ENCODE peak calls at places on chromosomes 5 and 9, in five cellular contexts. One of them, this sample, is unnamed.

GRCh38 chr5:109689740-109690455 is at the start of gene MAN2A1:
- DNase-seq in aorta: peak; percentile 88
- DNase-seq in cardiac muscle cell: peak; percentile 76
- DNase-seq in NT2/D1: no peak
- DNase-seq in Peyer's patch: peak; percentile 90
- DNase-seq in this sample: peak; percentile 80

GRCh38 chr5:131171276-131171815 is 602 bp downstream of the LYRM7 start:
- DNase-seq in aorta: no peak
- DNase-seq in NT2/D1: no peak
- DNase-seq in cardiac muscle cell: no peak
- DNase-seq in Peyer's patch: no peak
- DNase-seq in this sample: no peak

GRCh38 chr5:92976156-92976555 is 604.9 kb downstream of the NR2F1-AS1 start:
- DNase-seq in Peyer's patch: no peak
- DNase-seq in aorta: no peak
- DNase-seq in cardiac muscle cell: no peak
- DNase-seq in NT2/D1: no peak
- DNase-seq in this sample: no peak

GRCh38 chr9:93875330-93875729 is 79.8 kb downstream of the BARX1 start:
- DNase-seq in NT2/D1: no peak
- DNase-seq in aorta: no peak
- DNase-seq in cardiac muscle cell: no peak
- DNase-seq in Peyer's patch: no peak
- DNase-seq in this sample: no peak

GRCh38 chr9:35598863-35599590 is 6.0 kb upstream of the TESK1 start:
- DNase-seq in cardiac muscle cell: no peak
- DNase-seq in aorta: no peak
- DNase-seq in Peyer's patch: no peak
- DNase-seq in NT2/D1: no peak
- DNase-seq in this sample: no peak

GRCh38 chr5:31987985-31988710 is 186.0 kb downstream of the GOLPH3 start:
- DNase-seq in cardiac muscle cell: peak; percentile 93
- DNase-seq in NT2/D1: no peak
- DNase-seq in Peyer's patch: no peak
- DNase-seq in aorta: no peak
- DNase-seq in this sample: no peak

GRCh38 chr5:16568875-16569580 is 47.8 kb downstream of the RETREG1 start:
- DNase-seq in Peyer's patch: no peak
- DNase-seq in cardiac muscle cell: peak; percentile 17
- DNase-seq in NT2/D1: no peak
- DNase-seq in aorta: no peak
- DNase-seq in this sample: no peak

GRCh38 chr9:82584349-82584846 is 478.5 kb downstream of the RASEF start:
- DNase-seq in NT2/D1: peak; percentile 9
- DNase-seq in cardiac muscle cell: no peak
- DNase-seq in aorta: no peak
- DNase-seq in Peyer's patch: no peak
- DNase-seq in this sample: no peak

GRCh38 chr9:72843525-72844439 is 109.1 kb downstream of the ALDH1A1 start:
- DNase-seq in aorta: no peak
- DNase-seq in NT2/D1: no peak
- DNase-seq in Peyer's patch: no peak
- DNase-seq in cardiac muscle cell: peak; percentile 33
- DNase-seq in this sample: no peak

GRCh38 chr9:95174038-95174437 is 143.5 kb downstream of the FANCC start:
- DNase-seq in aorta: no peak
- DNase-seq in cardiac muscle cell: no peak
- DNase-seq in NT2/D1: no peak
- DNase-seq in Peyer's patch: no peak
- DNase-seq in this sample: no peak

GRCh38 chr9:135517407-135517822 is 3.8 kb upstream of the LCN1 start:
- DNase-seq in cardiac muscle cell: no peak
- DNase-seq in NT2/D1: no peak
- DNase-seq in aorta: no peak
- DNase-seq in Peyer's patch: no peak
- DNase-seq in this sample: no peak

GRCh38 chr5:147216552-147217154 is 18.2 kb upstream of the STK32A start:
- DNase-seq in aorta: peak; percentile 46
- DNase-seq in cardiac muscle cell: peak; percentile 30
- DNase-seq in Peyer's patch: no peak
- DNase-seq in NT2/D1: peak; percentile 38
- DNase-seq in this sample: no peak

GRCh38 chr5:28726815-28727214 is 1688.4 kb upstream of the CDH9 start:
- DNase-seq in cardiac muscle cell: no peak
- DNase-seq in Peyer's patch: no peak
- DNase-seq in NT2/D1: no peak
- DNase-seq in aorta: no peak
- DNase-seq in this sample: no peak

GRCh38 chr9:93562157-93562556 is 14.2 kb upstream of the PHF2 start:
- DNase-seq in cardiac muscle cell: no peak
- DNase-seq in Peyer's patch: no peak
- DNase-seq in aorta: no peak
- DNase-seq in NT2/D1: no peak
- DNase-seq in this sample: no peak

GRCh38 chr9:74555015-74555414 is 57.9 kb downstream of the RORB start:
- DNase-seq in NT2/D1: no peak
- DNase-seq in aorta: no peak
- DNase-seq in cardiac muscle cell: no peak
- DNase-seq in Peyer's patch: no peak
- DNase-seq in this sample: no peak

GRCh38 chr5:52655163-52655562 is 132.6 kb upstream of the ITGA1 start:
- DNase-seq in cardiac muscle cell: no peak
- DNase-seq in Peyer's patch: no peak
- DNase-seq in aorta: no peak
- DNase-seq in NT2/D1: no peak
- DNase-seq in this sample: no peak

GRCh38 chr9:137237759-137238726 is 3.0 kb upstream of the TUBB4B start:
- DNase-seq in cardiac muscle cell: no peak
- DNase-seq in Peyer's patch: peak; percentile 83
- DNase-seq in NT2/D1: no peak
- DNase-seq in aorta: no peak
- DNase-seq in this sample: no peak

GRCh38 chr5:28397502-28397941 is 1359.1 kb upstream of the CDH9 start:
- DNase-seq in cardiac muscle cell: peak; percentile 38
- DNase-seq in NT2/D1: no peak
- DNase-seq in aorta: no peak
- DNase-seq in Peyer's patch: no peak
- DNase-seq in this sample: no peak

GRCh38 chr5:135437796-135438560 is 9.2 kb downstream of the DCANP1 start:
- DNase-seq in Peyer's patch: peak; percentile 81
- DNase-seq in NT2/D1: no peak
- DNase-seq in cardiac muscle cell: peak; percentile 90
- DNase-seq in aorta: peak; percentile 87
- DNase-seq in this sample: no peak

GRCh38 chr5:7894860-7895259 is 25.9 kb downstream of the MTRR start:
- DNase-seq in Peyer's patch: no peak
- DNase-seq in aorta: no peak
- DNase-seq in NT2/D1: no peak
- DNase-seq in cardiac muscle cell: no peak
- DNase-seq in this sample: no peak

GRCh38 chr9:108463927-108464606 is 391.7 kb downstream of the ACTL7B start:
- DNase-seq in aorta: peak; percentile 50
- DNase-seq in NT2/D1: no peak
- DNase-seq in Peyer's patch: no peak
- DNase-seq in cardiac muscle cell: peak; percentile 49
- DNase-seq in this sample: no peak

GRCh38 chr5:57488308-57488955 is 5.8 kb upstream of the ACTBL2 start:
- DNase-seq in Peyer's patch: no peak
- DNase-seq in cardiac muscle cell: peak; percentile 76
- DNase-seq in aorta: no peak
- DNase-seq in NT2/D1: no peak
- DNase-seq in this sample: no peak

GRCh38 chr9:74322661-74323314 is 174.3 kb upstream of the RORB start:
- DNase-seq in Peyer's patch: no peak
- DNase-seq in NT2/D1: no peak
- DNase-seq in aorta: no peak
- DNase-seq in cardiac muscle cell: no peak
- DNase-seq in this sample: no peak

GRCh38 chr5:180095545-180095944 is 24.0 kb upstream of the RNF130 start:
- DNase-seq in Peyer's patch: no peak
- DNase-seq in cardiac muscle cell: peak; percentile 10
- DNase-seq in NT2/D1: no peak
- DNase-seq in aorta: no peak
- DNase-seq in this sample: no peak

GRCh38 chr5:180098526-180098925 is 27.0 kb upstream of the RNF130 start:
- DNase-seq in NT2/D1: no peak
- DNase-seq in Peyer's patch: no peak
- DNase-seq in aorta: no peak
- DNase-seq in cardiac muscle cell: no peak
- DNase-seq in this sample: no peak

GRCh38 chr5:180097926-180098325 is 26.4 kb upstream of the RNF130 start:
- DNase-seq in aorta: no peak
- DNase-seq in NT2/D1: no peak
- DNase-seq in Peyer's patch: peak; percentile 38
- DNase-seq in cardiac muscle cell: no peak
- DNase-seq in this sample: no peak

GRCh38 chr5:180097163-180097894 is 25.8 kb upstream of the RNF130 start:
- DNase-seq in cardiac muscle cell: no peak
- DNase-seq in Peyer's patch: no peak
- DNase-seq in aorta: no peak
- DNase-seq in NT2/D1: no peak
- DNase-seq in this sample: no peak

DNA sequence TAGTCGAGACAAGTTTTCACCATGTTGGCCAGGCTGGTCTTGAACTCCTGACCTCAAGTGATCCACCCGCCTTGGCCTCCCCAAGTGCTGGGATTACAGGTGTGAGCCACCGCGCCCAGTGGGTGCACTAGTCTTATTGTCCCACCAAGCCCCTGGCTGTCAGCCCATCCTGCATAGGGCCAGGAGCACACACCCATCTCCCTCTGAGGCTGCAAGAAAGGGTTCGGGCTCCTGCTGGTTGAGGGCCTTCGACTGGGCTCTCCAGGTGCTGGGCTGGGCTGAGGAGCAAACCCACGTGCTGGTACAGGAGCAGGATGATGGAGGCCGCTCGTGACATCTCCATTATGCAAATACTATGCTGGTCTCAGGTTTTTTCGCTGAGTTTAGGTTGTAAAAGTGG is 25.1 kb upstream of the RNF130 start:
- DNase-seq in aorta: no peak
- DNase-seq in Peyer's patch: no peak
- DNase-seq in cardiac muscle cell: no peak
- DNase-seq in NT2/D1: no peak
- DNase-seq in this sample: no peak
- H3K36me3 ChIP-seq in aorta: no peaks in the 10 kb centered on the region
- H3K36me3 ChIP-seq in Peyer's patch: no peaks in the 10 kb centered on the region
- H3K36me3 ChIP-seq in cardiac muscle cell: no peaks in the 10 kb centered on the region
- H3K36me3 ChIP-seq in NT2/D1: no peaks in the 10 kb centered on the region
- H3K36me3 ChIP-seq in this sample: no peaks in the 10 kb centered on the region

GRCh38 chr9:71758277-71758676 is 10.0 kb downstream of the CEMIP2 start:
- DNase-seq in Peyer's patch: no peak
- DNase-seq in aorta: no peak
- DNase-seq in NT2/D1: no peak
- DNase-seq in cardiac muscle cell: no peak
- DNase-seq in this sample: no peak
- H3K4me3 ChIP-seq in Peyer's patch: peak overlapping the region; percentile 1
- H3K4me3 ChIP-seq in aorta: no peak overlapping the region
- H3K4me3 ChIP-seq in NT2/D1: no peak overlapping the region
- H3K4me3 ChIP-seq in cardiac muscle cell: no peak overlapping the region
- H3K4me3 ChIP-seq in this sample: no peak overlapping the region

DNA sequence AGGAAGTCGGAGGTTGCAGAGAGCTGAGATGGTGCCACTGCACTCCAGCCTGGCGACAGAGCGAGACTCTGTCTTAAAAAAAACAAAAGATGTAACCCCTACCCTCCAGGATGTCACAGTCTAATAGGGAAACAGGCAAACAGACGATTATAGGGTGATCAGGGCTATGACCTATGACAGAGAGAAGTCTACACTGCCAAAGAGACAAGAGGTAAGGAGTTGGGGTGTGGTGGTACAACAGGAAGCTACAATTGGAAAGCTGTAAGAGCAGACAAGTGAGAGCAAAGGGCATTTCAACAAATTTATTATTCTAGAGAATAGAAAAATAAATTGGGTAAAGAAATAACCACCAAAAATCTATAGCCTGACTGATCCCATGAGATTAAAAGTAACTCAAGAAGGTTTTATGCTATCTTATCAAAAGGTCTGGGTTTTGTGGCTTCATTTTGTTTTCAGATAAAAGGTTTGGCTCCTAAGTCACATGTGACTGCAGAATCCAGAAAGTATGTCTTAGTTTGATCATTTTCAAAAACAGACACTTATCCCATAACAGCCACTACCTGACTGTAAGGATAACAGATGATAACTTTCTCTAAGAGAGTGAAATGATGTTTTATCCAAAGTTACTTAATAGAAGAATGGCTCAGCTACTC is 7.3 kb downstream of the CDC26 start:
- DNase-seq in NT2/D1: no peak
- DNase-seq in cardiac muscle cell: no peak
- DNase-seq in aorta: no peak
- DNase-seq in Peyer's patch: no peak
- DNase-seq in this sample: no peak
- H3K36me3 ChIP-seq in NT2/D1: peaks cover 63% of the 10 kb centered on the region
- H3K36me3 ChIP-seq in cardiac muscle cell: peaks cover 32% of the 10 kb centered on the region
- H3K36me3 ChIP-seq in aorta: peaks cover 12% of the 10 kb centered on the region
- H3K36me3 ChIP-seq in Peyer's patch: no peaks in the 10 kb centered on the region
- H3K36me3 ChIP-seq in this sample: peaks cover 34% of the 10 kb centered on the region

GRCh38 chr9:133505186-133505830 is 19.5 kb downstream of the MYMK start:
- DNase-seq in Peyer's patch: no peak
- DNase-seq in cardiac muscle cell: peak; percentile 42
- DNase-seq in aorta: no peak
- DNase-seq in NT2/D1: no peak
- DNase-seq in this sample: no peak

GRCh38 chr9:133507246-133507965 is 17.4 kb downstream of the MYMK start:
- DNase-seq in aorta: no peak
- DNase-seq in Peyer's patch: no peak
- DNase-seq in NT2/D1: no peak
- DNase-seq in cardiac muscle cell: no peak
- DNase-seq in this sample: no peak

GRCh38 chr9:133506653-133507038 is 18.1 kb downstream of the MYMK start:
- DNase-seq in aorta: peak; percentile 81
- DNase-seq in NT2/D1: no peak
- DNase-seq in cardiac muscle cell: peak; percentile 92
- DNase-seq in Peyer's patch: no peak
- DNase-seq in this sample: no peak

GRCh38 chr9:133508046-133508445 is 16.7 kb downstream of the MYMK start:
- DNase-seq in cardiac muscle cell: no peak
- DNase-seq in NT2/D1: no peak
- DNase-seq in aorta: no peak
- DNase-seq in Peyer's patch: no peak
- DNase-seq in this sample: no peak

DNA sequence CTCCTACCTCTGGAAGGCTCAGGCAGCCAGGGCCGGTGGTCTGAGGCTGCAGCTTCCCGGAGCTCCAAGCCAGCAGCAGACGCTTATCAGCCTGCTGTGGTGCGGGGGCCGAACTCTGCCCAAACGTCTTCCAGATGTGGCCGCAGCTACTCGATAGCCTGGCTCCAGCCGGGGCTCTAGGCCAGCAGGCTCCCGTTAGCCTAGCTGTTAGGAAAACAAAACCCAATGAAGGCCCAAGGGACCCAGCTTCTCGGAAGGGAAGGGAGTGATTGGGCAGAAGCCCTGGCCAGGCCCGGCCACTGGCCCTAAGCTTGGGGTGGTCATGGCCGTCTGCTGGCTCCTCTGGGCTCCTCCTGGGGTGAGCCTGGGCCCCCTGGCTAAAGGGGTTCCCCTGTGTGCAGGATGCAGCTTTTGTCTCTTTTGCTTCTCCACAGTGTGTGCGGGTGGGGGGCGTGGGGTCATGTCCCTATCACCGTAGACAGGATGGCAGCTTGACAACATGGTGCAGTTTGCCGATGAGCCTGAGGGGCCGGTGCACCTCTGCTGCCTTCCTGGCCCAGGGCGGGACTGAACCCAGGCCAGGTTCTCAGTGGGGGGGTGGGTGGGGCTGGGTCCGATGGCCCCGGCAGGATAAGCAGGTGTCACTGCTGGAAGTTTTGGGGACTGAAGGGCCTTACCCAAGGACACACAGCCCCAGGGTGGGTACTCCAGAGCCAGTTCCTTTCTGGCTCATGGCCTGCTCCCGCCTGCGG is 18.7 kb downstream of the MYMK start:
- DNase-seq in NT2/D1: no peak
- DNase-seq in cardiac muscle cell: peak; percentile 98
- DNase-seq in aorta: peak; percentile 88
- DNase-seq in Peyer's patch: no peak
- DNase-seq in this sample: no peak
- H3K4me3 ChIP-seq in NT2/D1: no peak overlapping the region
- H3K4me3 ChIP-seq in cardiac muscle cell: no peak overlapping the region
- H3K4me3 ChIP-seq in aorta: no peak overlapping the region
- H3K4me3 ChIP-seq in Peyer's patch: no peak overlapping the region
- H3K4me3 ChIP-seq in this sample: no peak overlapping the region

This sample was measured in CD8-positive, alpha-beta memory T cell.